ENCODE peak calls at places on chromosomes 3 and 15, in four cellular contexts. U, J, Q and F are unnamed samples.

GRCh38 chr3:184773341-184774186 is 38.4 kb upstream of the VPS8 start:
- DNase-seq in U (no peak), J (no peak), Q (no peak), F (no peak)

GRCh38 chr3:66500575-66501482 is at the start of gene LRIG1:
- DNase-seq in U (peak; percentile 96), J (peak; percentile 99), Q (peak; percentile 97), F (peak; percentile 99)

GRCh38 chr3:197558000-197558399 is 2.2 kb upstream of the BDH1 start:
- DNase-seq in U (no peak), J (no peak), Q (no peak), F (no peak)

GRCh38 chr15:75646944-75647364 is 758 bp upstream of the SNX33 start:
- DNase-seq in U (no peak), J (no peak), Q (no peak), F (no peak)

GRCh38 chr3:151520105-151520504 is 59.2 kb upstream of the IGSF10 start:
- DNase-seq in U (no peak), J (no peak), Q (no peak), F (no peak)

GRCh38 chr15:62879770-62880169 is 162.8 kb upstream of the TPM1 start:
- DNase-seq in U (no peak), J (no peak), Q (no peak), F (no peak)

GRCh38 chr15:98599911-98600685 is 48.2 kb upstream of the IGF1R start:
- DNase-seq in U (no peak), J (no peak), Q (peak; percentile 30), F (peak; percentile 40)

GRCh38 chr3:109874900-109875735 is 537.8 kb upstream of the DPPA4 start:
- DNase-seq in U (no peak), J (peak; percentile 71), Q (peak; percentile 5), F (no peak)

GRCh38 chr15:101315736-101316135 is 20.7 kb upstream of the SNRPA1 start:
- DNase-seq in U (no peak), J (no peak), Q (no peak), F (no peak)

GRCh38 chr15:68994149-68994548 is 20.3 kb upstream of the NOX5 start:
- DNase-seq in U (no peak), J (no peak), Q (peak; percentile 71), F (no peak)

GRCh38 chr15:40911139-40911538 is 16.9 kb downstream of the VPS18 start:
- DNase-seq in U (no peak), J (no peak), Q (no peak), F (no peak)

GRCh38 chr15:36591534-36592411 is 12.3 kb downstream of the CDIN1 start:
- DNase-seq in U (no peak), J (no peak), Q (peak; percentile 91), F (no peak)

GRCh38 chr3:42071720-42072582 is 19.2 kb upstream of the TRAK1 start:
- DNase-seq in U (no peak), J (peak; percentile 85), Q (peak; percentile 67), F (no peak)

GRCh38 chr3:191649626-191650025 is 188.7 kb downstream of the PYDC2 start:
- DNase-seq in U (no peak), J (no peak), Q (no peak), F (no peak)

GRCh38 chr3:101340591-101340990 is 20.2 kb upstream of the IMPG2 start:
- DNase-seq in U (no peak), J (no peak), Q (peak; percentile 56), F (no peak)